ENCODE peak calls at places on chromosome 15, in ten cellular contexts. B is CD4-positive, alpha-beta T cell; P is upper lobe of right lung; Y is adrenal gland; H is brain microvascular endothelial cell; D is right atrium auricular region; K is left ventricle myocardium inferior; M is OCI-LY7; G is gastrocnemius medialis; S is hepatocyte. T is an unnamed sample.
A peak's percentile ranks its signal among the peaks of the same experiment; 100 is the strongest.

GRCh38 chr15:41969851-41970431 is 2.4 kb downstream of the EHD4 start:
- DNase-seq in B (no peak), P (no peak), Y (peak; percentile 49), H (peak; percentile 39), D (no peak), K (no peak), M (peak; percentile 60), G (no peak), S (no peak), T (no peak)

GRCh38 chr15:53074221-53074620 is 284.1 kb upstream of the ONECUT1 start:
- DNase-seq in B (no peak), P (no peak), Y (no peak), H (no peak), D (no peak), K (no peak), M (no peak), G (no peak), S (no peak), T (no peak)

GRCh38 chr15:48478581-48478980 is 147.4 kb downstream of the DUT start:
- DNase-seq in B (no peak), P (no peak), Y (no peak), H (no peak), D (no peak), K (no peak), M (no peak), G (no peak), S (no peak), T (no peak)

GRCh38 chr15:88029696-88030095 is 226.8 kb downstream of the NTRK3 start:
- DNase-seq in B (no peak), P (no peak), Y (no peak), H (no peak), D (no peak), K (no peak), M (no peak), G (no peak), S (no peak), T (no peak)

GRCh38 chr15:69145694-69146492 is 14.5 kb upstream of the GLCE start:
- DNase-seq in B (no peak), P (no peak), Y (no peak), H (no peak), D (no peak), K (no peak), M (no peak), G (no peak), S (peak; percentile 22), T (no peak)

GRCh38 chr15:67146875-67147381 is 81.5 kb downstream of the SMAD3 start:
- DNase-seq in B (no peak), P (no peak), Y (no peak), H (peak; percentile 88), D (no peak), K (no peak), M (no peak), G (no peak), S (peak; percentile 79), T (no peak)

GRCh38 chr15:74752486-74753395 is 4.1 kb downstream of the CYP1A2 start:
- DNase-seq in B (no peak), P (no peak), Y (no peak), H (peak; percentile 18), D (no peak), K (no peak), M (no peak), G (no peak), S (no peak), T (peak; percentile 12)

GRCh38 chr15:35545825-35546580 is at the start of gene DPH6:
- DNase-seq in B (peak; percentile 64), P (peak; percentile 93), Y (peak; percentile 91), H (peak; percentile 80), D (peak; percentile 84), K (peak; percentile 87), M (peak; percentile 86), G (peak; percentile 52), S (peak; percentile 90), T (peak; percentile 96)

GRCh38 chr15:30649952-30650929 is 24.3 kb downstream of the ARHGAP11B start:
- DNase-seq in B (no peak), P (no peak), Y (no peak), H (no peak), D (no peak), K (no peak), M (peak; percentile 6), G (no peak), S (no peak), T (no peak)

GRCh38 chr15:46365612-46366011 is 730.8 kb downstream of the SQOR start:
- DNase-seq in B (no peak), P (no peak), Y (peak; percentile 51), H (no peak), D (no peak), K (peak; percentile 12), M (no peak), G (no peak), S (no peak), T (peak; percentile 35)
- H3K27ac ChIP-seq in B (no peak overlapping the region), P (no peak overlapping the region), Y (peak overlapping the region; percentile 13), H (no peak overlapping the region), D (peak overlapping the region; percentile 38), K (peak overlapping the region; percentile 70), M (no peak overlapping the region), G (peak overlapping the region; percentile 6), S (no peak overlapping the region), T (no peak overlapping the region)

DNA sequence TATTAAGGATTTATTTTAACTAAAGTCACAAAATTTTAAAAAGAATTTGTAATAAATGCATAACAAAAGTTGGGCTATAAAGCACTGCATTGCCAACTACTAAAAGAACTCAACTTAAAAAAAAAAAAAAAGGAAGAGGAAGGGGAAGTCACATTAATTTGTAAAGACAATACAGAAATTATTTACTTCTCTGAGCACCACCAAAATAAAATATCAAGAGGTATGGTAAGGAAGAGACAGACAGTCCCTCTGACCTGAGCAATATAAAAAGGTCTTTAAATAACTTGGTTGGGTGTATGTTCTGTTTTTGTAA is 83.5 kb downstream of the UACA start:
- DNase-seq in B (no peak), P (no peak), Y (no peak), H (no peak), D (no peak), K (no peak), M (no peak), G (no peak), S (no peak), T (no peak)
- TF ChIP-seq CTCF in B (peak; percentile 34), P (no peak), Y (no peak), H (no peak), D (no peak), K (no peak), M (peak; percentile 1), G (no peak), S (no peak), T (no peak)

GRCh38 chr15:77632760-77633133 is at the start of gene LINGO1:
- DNase-seq in B (no peak), P (no peak), Y (no peak), H (no peak), D (no peak), K (no peak), M (no peak), G (no peak), S (peak; percentile 73), T (no peak)
- H3K27ac ChIP-seq in B (no peak within 1 kb of the TSS), P (no peak within 1 kb of the TSS), Y (no peak within 1 kb of the TSS), H (no peak within 1 kb of the TSS), D (no peak within 1 kb of the TSS), K (peak within 1 kb of the TSS; percentile 48), M (no peak within 1 kb of the TSS), G (no peak within 1 kb of the TSS), S (no peak within 1 kb of the TSS), T (no peak within 1 kb of the TSS)

GRCh38 chr15:76840830-76841460 is 64.2 kb downstream of the SCAPER start:
- DNase-seq in B (no peak), P (no peak), Y (no peak), H (peak; percentile 14), D (no peak), K (no peak), M (peak; percentile 34), G (no peak), S (peak; percentile 37), T (no peak)
- TF ChIP-seq CTCF in B (peak; percentile 56), P (peak; percentile 50), Y (peak; percentile 35), H (peak; percentile 45), D (no peak), K (peak; percentile 57), M (peak; percentile 84), G (no peak), S (peak; percentile 59), T (peak; percentile 17)

GRCh38 chr15:89441295-89441762 is 55.1 kb downstream of the RHCG start:
- DNase-seq in B (no peak), P (peak; percentile 60), Y (no peak), H (no peak), D (no peak), K (no peak), M (peak; percentile 93), G (no peak), S (no peak), T (no peak)
- H3K27ac ChIP-seq in B (no peak overlapping the region), P (no peak overlapping the region), Y (no peak overlapping the region), H (no peak overlapping the region), D (no peak overlapping the region), K (no peak overlapping the region), M (peak overlapping the region; percentile 83), G (no peak overlapping the region), S (no peak overlapping the region), T (no peak overlapping the region)

GRCh38 chr15:51234181-51234927 is 104.0 kb downstream of the CYP19A1 start:
- DNase-seq in B (no peak), P (no peak), Y (no peak), H (no peak), D (no peak), K (no peak), M (no peak), G (no peak), S (no peak), T (no peak)

GRCh38 chr15:51226813-51227212 is 111.6 kb downstream of the CYP19A1 start:
- DNase-seq in B (no peak), P (no peak), Y (no peak), H (no peak), D (no peak), K (no peak), M (no peak), G (no peak), S (no peak), T (no peak)

GRCh38 chr15:51232581-51232980 is 105.8 kb downstream of the CYP19A1 start:
- DNase-seq in B (no peak), P (no peak), Y (no peak), H (no peak), D (no peak), K (no peak), M (no peak), G (no peak), S (no peak), T (no peak)

GRCh38 chr15:51227967-51228783 is 110.2 kb downstream of the CYP19A1 start:
- DNase-seq in B (no peak), P (no peak), Y (peak; percentile 73), H (peak; percentile 80), D (peak; percentile 61), K (no peak), M (no peak), G (no peak), S (peak; percentile 23), T (no peak)

GRCh38 chr15:51229907-51230328 is 108.5 kb downstream of the CYP19A1 start:
- DNase-seq in B (no peak), P (no peak), Y (no peak), H (no peak), D (no peak), K (no peak), M (peak; percentile 2), G (no peak), S (peak; percentile 48), T (no peak)
- TF ChIP-seq CTCF in B (no peak), P (peak; percentile 30), Y (peak; percentile 48), H (peak; percentile 55), D (no peak), K (peak; percentile 47), M (peak; percentile 60), G (no peak), S (peak; percentile 68), T (no peak)